ENCODE peak calls at places on chromosomes 13 and 19, in eight cellular contexts. One of them, this sample, is unnamed.

GRCh38 chr19:2494447-2495129 is 18.7 kb downstream of the GADD45B start:
- DNase-seq in heart right ventricle: peak
- DNase-seq in right lobe of liver: peak
- DNase-seq in PC-3: peak
- DNase-seq in activated CD8-positive, alpha-beta memory T cell treated with anti-CD3 and anti-CD28 coated beads for 1 hour: peak
- DNase-seq in central memory CD4-positive, alpha-beta T cell: peak
- DNase-seq in foreskin melanocyte: peak
- DNase-seq in astrocyte of the spinal cord: peak
- DNase-seq in this sample: peak

GRCh38 chr19:49331616-49332055 is 3.6 kb upstream of the CD37 start:
- DNase-seq in heart right ventricle: no peak
- DNase-seq in right lobe of liver: peak
- DNase-seq in PC-3: peak
- DNase-seq in activated CD8-positive, alpha-beta memory T cell treated with anti-CD3 and anti-CD28 coated beads for 1 hour: peak
- DNase-seq in central memory CD4-positive, alpha-beta T cell: peak
- DNase-seq in foreskin melanocyte: peak
- DNase-seq in astrocyte of the spinal cord: peak
- DNase-seq in this sample: no peak

GRCh38 chr13:97407540-97407939 is 26.4 kb upstream of the RAP2A start:
- DNase-seq in heart right ventricle: no peak
- DNase-seq in right lobe of liver: no peak
- DNase-seq in PC-3: no peak
- DNase-seq in activated CD8-positive, alpha-beta memory T cell treated with anti-CD3 and anti-CD28 coated beads for 1 hour: no peak
- DNase-seq in central memory CD4-positive, alpha-beta T cell: no peak
- DNase-seq in foreskin melanocyte: no peak
- DNase-seq in astrocyte of the spinal cord: no peak
- DNase-seq in this sample: no peak

GRCh38 chr19:55156202-55157063 is 1.1 kb downstream of the TNNI3 start:
- DNase-seq in heart right ventricle: peak
- DNase-seq in right lobe of liver: no peak
- DNase-seq in PC-3: peak
- DNase-seq in activated CD8-positive, alpha-beta memory T cell treated with anti-CD3 and anti-CD28 coated beads for 1 hour: no peak
- DNase-seq in central memory CD4-positive, alpha-beta T cell: no peak
- DNase-seq in foreskin melanocyte: no peak
- DNase-seq in astrocyte of the spinal cord: no peak
- DNase-seq in this sample: peak

GRCh38 chr13:39910833-39911232 is 255.4 kb downstream of the COG6 start:
- DNase-seq in heart right ventricle: no peak
- DNase-seq in right lobe of liver: no peak
- DNase-seq in PC-3: no peak
- DNase-seq in activated CD8-positive, alpha-beta memory T cell treated with anti-CD3 and anti-CD28 coated beads for 1 hour: no peak
- DNase-seq in central memory CD4-positive, alpha-beta T cell: no peak
- DNase-seq in foreskin melanocyte: no peak
- DNase-seq in astrocyte of the spinal cord: peak
- DNase-seq in this sample: no peak

GRCh38 chr19:52398091-52398461 is 427 bp downstream of the ZNF528 start:
- DNase-seq in heart right ventricle: peak
- DNase-seq in right lobe of liver: no peak
- DNase-seq in PC-3: no peak
- DNase-seq in activated CD8-positive, alpha-beta memory T cell treated with anti-CD3 and anti-CD28 coated beads for 1 hour: no peak
- DNase-seq in central memory CD4-positive, alpha-beta T cell: no peak
- DNase-seq in foreskin melanocyte: no peak
- DNase-seq in astrocyte of the spinal cord: no peak
- DNase-seq in this sample: no peak

GRCh38 chr13:48625396-48626076 is 28.2 kb upstream of the CYSLTR2 start:
- DNase-seq in heart right ventricle: no peak
- DNase-seq in right lobe of liver: no peak
- DNase-seq in PC-3: no peak
- DNase-seq in activated CD8-positive, alpha-beta memory T cell treated with anti-CD3 and anti-CD28 coated beads for 1 hour: no peak
- DNase-seq in central memory CD4-positive, alpha-beta T cell: no peak
- DNase-seq in foreskin melanocyte: no peak
- DNase-seq in astrocyte of the spinal cord: no peak
- DNase-seq in this sample: no peak

GRCh38 chr19:4972509-4973230 is 3.8 kb downstream of the KDM4B start:
- DNase-seq in heart right ventricle: no peak
- DNase-seq in right lobe of liver: no peak
- DNase-seq in PC-3: peak
- DNase-seq in activated CD8-positive, alpha-beta memory T cell treated with anti-CD3 and anti-CD28 coated beads for 1 hour: no peak
- DNase-seq in central memory CD4-positive, alpha-beta T cell: no peak
- DNase-seq in foreskin melanocyte: no peak
- DNase-seq in astrocyte of the spinal cord: peak
- DNase-seq in this sample: no peak

GRCh38 chr13:92838786-92839185 is 387.8 kb upstream of the GPC6 start:
- DNase-seq in heart right ventricle: no peak
- DNase-seq in right lobe of liver: no peak
- DNase-seq in PC-3: peak
- DNase-seq in activated CD8-positive, alpha-beta memory T cell treated with anti-CD3 and anti-CD28 coated beads for 1 hour: no peak
- DNase-seq in central memory CD4-positive, alpha-beta T cell: no peak
- DNase-seq in foreskin melanocyte: no peak
- DNase-seq in astrocyte of the spinal cord: peak
- DNase-seq in this sample: no peak

GRCh38 chr13:108594153-108594552 is 35.3 kb upstream of the MYO16 start:
- DNase-seq in heart right ventricle: no peak
- DNase-seq in right lobe of liver: no peak
- DNase-seq in PC-3: no peak
- DNase-seq in activated CD8-positive, alpha-beta memory T cell treated with anti-CD3 and anti-CD28 coated beads for 1 hour: no peak
- DNase-seq in central memory CD4-positive, alpha-beta T cell: no peak
- DNase-seq in foreskin melanocyte: no peak
- DNase-seq in astrocyte of the spinal cord: no peak
- DNase-seq in this sample: no peak

GRCh38 chr19:11766597-11767591 is at the start of gene ZNF441:
- DNase-seq in heart right ventricle: peak
- DNase-seq in right lobe of liver: peak
- DNase-seq in PC-3: peak
- DNase-seq in activated CD8-positive, alpha-beta memory T cell treated with anti-CD3 and anti-CD28 coated beads for 1 hour: peak
- DNase-seq in central memory CD4-positive, alpha-beta T cell: peak
- DNase-seq in foreskin melanocyte: peak
- DNase-seq in astrocyte of the spinal cord: peak
- DNase-seq in this sample: peak

GRCh38 chr19:40367577-40368434 is 19.3 kb downstream of the PLD3 start:
- DNase-seq in heart right ventricle: no peak
- DNase-seq in right lobe of liver: no peak
- DNase-seq in PC-3: no peak
- DNase-seq in activated CD8-positive, alpha-beta memory T cell treated with anti-CD3 and anti-CD28 coated beads for 1 hour: no peak
- DNase-seq in central memory CD4-positive, alpha-beta T cell: no peak
- DNase-seq in foreskin melanocyte: no peak
- DNase-seq in astrocyte of the spinal cord: no peak
- DNase-seq in this sample: no peak

GRCh38 chr13:109318945-109319590 is 467.3 kb downstream of the IRS2 start:
- DNase-seq in heart right ventricle: no peak
- DNase-seq in right lobe of liver: no peak
- DNase-seq in PC-3: no peak
- DNase-seq in activated CD8-positive, alpha-beta memory T cell treated with anti-CD3 and anti-CD28 coated beads for 1 hour: no peak
- DNase-seq in central memory CD4-positive, alpha-beta T cell: no peak
- DNase-seq in foreskin melanocyte: no peak
- DNase-seq in astrocyte of the spinal cord: no peak
- DNase-seq in this sample: no peak

GRCh38 chr13:97631158-97631557 is 197.2 kb downstream of the RAP2A start:
- DNase-seq in heart right ventricle: no peak
- DNase-seq in right lobe of liver: no peak
- DNase-seq in PC-3: peak
- DNase-seq in activated CD8-positive, alpha-beta memory T cell treated with anti-CD3 and anti-CD28 coated beads for 1 hour: no peak
- DNase-seq in central memory CD4-positive, alpha-beta T cell: no peak
- DNase-seq in foreskin melanocyte: no peak
- DNase-seq in astrocyte of the spinal cord: no peak
- DNase-seq in this sample: no peak

GRCh38 chr13:40664100-40665060 is 2.1 kb downstream of the FOXO1 start:
- DNase-seq in heart right ventricle: peak
- DNase-seq in right lobe of liver: peak
- DNase-seq in PC-3: peak
- DNase-seq in activated CD8-positive, alpha-beta memory T cell treated with anti-CD3 and anti-CD28 coated beads for 1 hour: peak
- DNase-seq in central memory CD4-positive, alpha-beta T cell: peak
- DNase-seq in foreskin melanocyte: peak
- DNase-seq in astrocyte of the spinal cord: peak
- DNase-seq in this sample: peak

GRCh38 chr19:38949580-38950367 is 19.0 kb downstream of the MRPS12 start:
- DNase-seq in heart right ventricle: peak
- DNase-seq in right lobe of liver: peak
- DNase-seq in PC-3: peak
- DNase-seq in activated CD8-positive, alpha-beta memory T cell treated with anti-CD3 and anti-CD28 coated beads for 1 hour: peak
- DNase-seq in central memory CD4-positive, alpha-beta T cell: peak
- DNase-seq in foreskin melanocyte: peak
- DNase-seq in astrocyte of the spinal cord: peak
- DNase-seq in this sample: peak

GRCh38 chr19:35306473-35307246 is 14.7 kb downstream of the MAG start:
- DNase-seq in heart right ventricle: no peak
- DNase-seq in right lobe of liver: no peak
- DNase-seq in PC-3: peak
- DNase-seq in activated CD8-positive, alpha-beta memory T cell treated with anti-CD3 and anti-CD28 coated beads for 1 hour: no peak
- DNase-seq in central memory CD4-positive, alpha-beta T cell: no peak
- DNase-seq in foreskin melanocyte: no peak
- DNase-seq in astrocyte of the spinal cord: no peak
- DNase-seq in this sample: no peak

GRCh38 chr13:19794552-19795143 is 11.9 kb upstream of the PSPC1 start:
- DNase-seq in heart right ventricle: no peak
- DNase-seq in right lobe of liver: no peak
- DNase-seq in PC-3: peak
- DNase-seq in activated CD8-positive, alpha-beta memory T cell treated with anti-CD3 and anti-CD28 coated beads for 1 hour: no peak
- DNase-seq in central memory CD4-positive, alpha-beta T cell: no peak
- DNase-seq in foreskin melanocyte: no peak
- DNase-seq in astrocyte of the spinal cord: no peak
- DNase-seq in this sample: no peak

GRCh38 chr19:47776568-47776967 is 1.9 kb upstream of the SELENOW start:
- DNase-seq in heart right ventricle: no peak
- DNase-seq in right lobe of liver: no peak
- DNase-seq in PC-3: peak
- DNase-seq in activated CD8-positive, alpha-beta memory T cell treated with anti-CD3 and anti-CD28 coated beads for 1 hour: no peak
- DNase-seq in central memory CD4-positive, alpha-beta T cell: no peak
- DNase-seq in foreskin melanocyte: no peak
- DNase-seq in astrocyte of the spinal cord: no peak
- DNase-seq in this sample: no peak

GRCh38 chr13:55244991-55245644 is 1895.6 kb upstream of the PRR20A start:
- DNase-seq in heart right ventricle: no peak
- DNase-seq in right lobe of liver: no peak
- DNase-seq in PC-3: no peak
- DNase-seq in activated CD8-positive, alpha-beta memory T cell treated with anti-CD3 and anti-CD28 coated beads for 1 hour: no peak
- DNase-seq in central memory CD4-positive, alpha-beta T cell: no peak
- DNase-seq in foreskin melanocyte: peak
- DNase-seq in astrocyte of the spinal cord: no peak
- DNase-seq in this sample: no peak

GRCh38 chr13:30736461-30736860 is 1.1 kb downstream of the ALOX5AP start:
- DNase-seq in heart right ventricle: no peak
- DNase-seq in right lobe of liver: no peak
- DNase-seq in PC-3: no peak
- DNase-seq in activated CD8-positive, alpha-beta memory T cell treated with anti-CD3 and anti-CD28 coated beads for 1 hour: no peak
- DNase-seq in central memory CD4-positive, alpha-beta T cell: no peak
- DNase-seq in foreskin melanocyte: no peak
- DNase-seq in astrocyte of the spinal cord: no peak
- DNase-seq in this sample: no peak

GRCh38 chr19:7904074-7905020 is 670 bp downstream of the MAP2K7 start:
- DNase-seq in heart right ventricle: no peak
- DNase-seq in right lobe of liver: peak
- DNase-seq in PC-3: no peak
- DNase-seq in activated CD8-positive, alpha-beta memory T cell treated with anti-CD3 and anti-CD28 coated beads for 1 hour: no peak
- DNase-seq in central memory CD4-positive, alpha-beta T cell: peak
- DNase-seq in foreskin melanocyte: no peak
- DNase-seq in astrocyte of the spinal cord: peak
- DNase-seq in this sample: peak

GRCh38 chr13:112748947-112749346 is 59.1 kb downstream of the ATP11A start:
- DNase-seq in heart right ventricle: no peak
- DNase-seq in right lobe of liver: no peak
- DNase-seq in PC-3: no peak
- DNase-seq in activated CD8-positive, alpha-beta memory T cell treated with anti-CD3 and anti-CD28 coated beads for 1 hour: no peak
- DNase-seq in central memory CD4-positive, alpha-beta T cell: no peak
- DNase-seq in foreskin melanocyte: no peak
- DNase-seq in astrocyte of the spinal cord: no peak
- DNase-seq in this sample: no peak

GRCh38 chr19:40553885-40554857 is 22.5 kb upstream of the SHKBP1 start:
- DNase-seq in heart right ventricle: no peak
- DNase-seq in right lobe of liver: no peak
- DNase-seq in PC-3: no peak
- DNase-seq in activated CD8-positive, alpha-beta memory T cell treated with anti-CD3 and anti-CD28 coated beads for 1 hour: no peak
- DNase-seq in central memory CD4-positive, alpha-beta T cell: no peak
- DNase-seq in foreskin melanocyte: no peak
- DNase-seq in astrocyte of the spinal cord: no peak
- DNase-seq in this sample: no peak

GRCh38 chr19:11382898-11383705 is 1.0 kb downstream of the EPOR start:
- DNase-seq in heart right ventricle: peak
- DNase-seq in right lobe of liver: peak
- DNase-seq in PC-3: peak
- DNase-seq in activated CD8-positive, alpha-beta memory T cell treated with anti-CD3 and anti-CD28 coated beads for 1 hour: peak
- DNase-seq in central memory CD4-positive, alpha-beta T cell: no peak
- DNase-seq in foreskin melanocyte: peak
- DNase-seq in astrocyte of the spinal cord: no peak
- DNase-seq in this sample: peak

GRCh38 chr19:29535432-29535831 is 9.6 kb downstream of the VSTM2B start:
- DNase-seq in heart right ventricle: no peak
- DNase-seq in right lobe of liver: no peak
- DNase-seq in PC-3: no peak
- DNase-seq in activated CD8-positive, alpha-beta memory T cell treated with anti-CD3 and anti-CD28 coated beads for 1 hour: no peak
- DNase-seq in central memory CD4-positive, alpha-beta T cell: no peak
- DNase-seq in foreskin melanocyte: no peak
- DNase-seq in astrocyte of the spinal cord: no peak
- DNase-seq in this sample: no peak

GRCh38 chr13:28819748-28820098 is 416 bp upstream of the MTUS2 start:
- DNase-seq in heart right ventricle: peak
- DNase-seq in right lobe of liver: peak
- DNase-seq in PC-3: peak
- DNase-seq in activated CD8-positive, alpha-beta memory T cell treated with anti-CD3 and anti-CD28 coated beads for 1 hour: peak
- DNase-seq in central memory CD4-positive, alpha-beta T cell: peak
- DNase-seq in foreskin melanocyte: no peak
- DNase-seq in astrocyte of the spinal cord: no peak
- DNase-seq in this sample: no peak

GRCh38 chr19:5536337-5536894 is 31.3 kb downstream of the TINCR start:
- DNase-seq in heart right ventricle: peak
- DNase-seq in right lobe of liver: no peak
- DNase-seq in PC-3: peak
- DNase-seq in activated CD8-positive, alpha-beta memory T cell treated with anti-CD3 and anti-CD28 coated beads for 1 hour: no peak
- DNase-seq in central memory CD4-positive, alpha-beta T cell: no peak
- DNase-seq in foreskin melanocyte: no peak
- DNase-seq in astrocyte of the spinal cord: peak
- DNase-seq in this sample: no peak

GRCh38 chr13:94481966-94482365 is 2.5 kb upstream of the DCT start:
- DNase-seq in heart right ventricle: no peak
- DNase-seq in right lobe of liver: peak
- DNase-seq in PC-3: peak
- DNase-seq in activated CD8-positive, alpha-beta memory T cell treated with anti-CD3 and anti-CD28 coated beads for 1 hour: no peak
- DNase-seq in central memory CD4-positive, alpha-beta T cell: no peak
- DNase-seq in foreskin melanocyte: peak
- DNase-seq in astrocyte of the spinal cord: peak
- DNase-seq in this sample: no peak

This sample was measured in left colon.